ENCODE peak calls at places on chromosomes 11 and 22, in four cellular contexts. S is OCI-LY7, Y is MM.1S, N is HCT116. U is an unnamed sample.

GRCh38 chr11:83610996-83611395 is 324.8 kb upstream of the CCDC90B start:
- DNase-seq in S (no peak), Y (no peak), N (no peak), U (peak; percentile 15)

GRCh38 chr11:22193348-22194051 is 615 bp downstream of the ANO5 start:
- DNase-seq in S (no peak), Y (peak; percentile 28), N (no peak), U (no peak)

GRCh38 chr11:7530013-7530412 is 16.2 kb downstream of the PPFIBP2 start:
- DNase-seq in S (no peak), Y (no peak), N (no peak), U (no peak)

GRCh38 chr22:44020981-44021380 is 3.1 kb upstream of the PARVB start:
- DNase-seq in S (no peak), Y (no peak), N (no peak), U (no peak)

GRCh38 chr11:13955971-13956421 is 6.5 kb upstream of the SPON1 start:
- DNase-seq in S (peak; percentile 80), Y (peak; percentile 73), N (peak; percentile 54), U (no peak)

GRCh38 chr11:83241291-83241946 is 44.7 kb downstream of the CCDC90B start:
- DNase-seq in S (peak; percentile 62), Y (peak; percentile 51), N (peak; percentile 69), U (peak; percentile 68)

GRCh38 chr11:35649984-35650383 is 12.6 kb upstream of the TRIM44 start:
- DNase-seq in S (no peak), Y (no peak), N (no peak), U (peak; percentile 34)

GRCh38 chr22:40635008-40635939 is 1.2 kb downstream of the MRTFA start:
- DNase-seq in S (no peak), Y (no peak), N (no peak), U (no peak)

GRCh38 chr11:21771097-21771496 is 421.8 kb upstream of the ANO5 start:
- DNase-seq in S (no peak), Y (no peak), N (no peak), U (no peak)

GRCh38 chr11:59787816-59788215 is 22.8 kb downstream of the MRPL16 start:
- DNase-seq in S (no peak), Y (no peak), N (no peak), U (no peak)

GRCh38 chr11:118074785-118075184 is 2.1 kb upstream of the TMPRSS4 start:
- DNase-seq in S (no peak), Y (no peak), N (no peak), U (peak; percentile 79)

GRCh38 chr11:118078972-118079411 is 2.1 kb downstream of the TMPRSS4 start:
- DNase-seq in S (no peak), Y (no peak), N (no peak), U (no peak)

GRCh38 chr11:118074091-118074685 is 2.7 kb upstream of the TMPRSS4 start:
- DNase-seq in S (no peak), Y (no peak), N (no peak), U (no peak)

GRCh38 chr11:118079507-118079906 is 2.6 kb downstream of the TMPRSS4 start:
- DNase-seq in S (no peak), Y (no peak), N (no peak), U (no peak)

GRCh38 chr11:118076754-118077281 is at the start of gene TMPRSS4:
- DNase-seq in S (no peak), Y (no peak), N (peak; percentile 61), U (peak; percentile 99)
- TF ChIP-seq CTCF in S (no peak), Y (no peak), N (no peak), U (no peak)

GRCh38 chr11:132898021-132898420 is 634.3 kb downstream of the OPCML start:
- DNase-seq in S (no peak), Y (no peak), N (no peak), U (no peak)
- H3K9me2 ChIP-seq in S (no peaks in the 10 kb centered on the region), Y (no peaks in the 10 kb centered on the region), N (no peaks in the 10 kb centered on the region), U (no peaks in the 10 kb centered on the region)

GRCh38 chr11:119709171-119709570 is 19.8 kb downstream of the NECTIN1 start:
- DNase-seq in S (no peak), Y (no peak), N (no peak), U (no peak)

GRCh38 chr11:119709638-119710346 is 19.2 kb downstream of the NECTIN1 start:
- DNase-seq in S (peak; percentile 13), Y (peak; percentile 48), N (no peak), U (no peak)

GRCh38 chr11:119712006-119712405 is 17.0 kb downstream of the NECTIN1 start:
- DNase-seq in S (no peak), Y (no peak), N (no peak), U (no peak)

GRCh38 chr11:119711476-119711875 is 17.5 kb downstream of the NECTIN1 start:
- DNase-seq in S (no peak), Y (no peak), N (no peak), U (no peak)

GRCh38 chr11:119710417-119710816 is 18.6 kb downstream of the NECTIN1 start:
- DNase-seq in S (no peak), Y (no peak), N (no peak), U (no peak)
- H4K20me1 ChIP-seq in S (no peaks in the 10 kb centered on the region), Y (peaks cover 8% of the 10 kb centered on the region), N (no peaks in the 10 kb centered on the region), U (peaks cover 7% of the 10 kb centered on the region)

DNA sequence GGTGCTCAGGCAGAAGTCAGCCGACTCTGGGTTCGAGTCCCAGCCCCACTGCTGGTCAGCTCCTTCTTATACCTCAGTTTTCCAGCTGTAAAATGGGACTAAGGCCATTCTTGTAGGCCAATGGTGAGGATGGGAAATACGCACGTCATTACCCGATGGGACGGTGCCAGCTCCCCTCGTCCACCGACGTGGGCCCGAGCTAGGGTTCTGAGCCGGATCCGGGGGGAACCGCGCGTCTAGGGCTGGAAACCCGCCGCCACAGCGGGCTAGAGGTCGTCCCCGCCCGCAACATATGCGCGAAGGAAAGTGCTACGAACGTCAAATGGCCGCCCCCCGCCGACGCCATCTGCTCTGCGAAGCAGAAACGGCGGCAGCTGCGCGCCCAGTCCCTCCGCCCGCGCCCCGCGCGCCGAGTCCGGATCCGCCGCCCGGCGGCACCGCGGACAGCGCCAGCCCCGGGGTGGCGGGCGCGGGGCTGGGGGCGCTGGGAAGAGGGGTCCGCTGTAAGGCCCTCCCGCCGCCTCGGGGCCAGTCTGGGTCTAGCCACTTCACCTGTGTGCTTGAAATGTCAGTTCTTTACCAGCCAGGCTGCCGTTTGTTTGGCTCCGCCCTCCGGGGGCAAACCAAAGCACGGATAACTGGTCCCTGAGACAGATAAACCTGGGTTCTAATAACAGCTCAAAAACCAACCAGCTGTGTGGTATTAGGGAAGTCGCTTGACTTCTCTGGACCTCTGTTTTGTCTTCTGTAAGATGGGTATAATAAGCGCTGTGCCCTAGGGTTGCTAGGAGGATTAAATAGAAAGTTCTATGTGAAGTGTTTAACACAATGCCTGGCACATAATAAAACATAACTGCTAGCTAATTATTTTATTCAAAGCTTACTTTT is 103.5 kb upstream of the RCN1 start:
- DNase-seq in S (no peak), Y (no peak), N (no peak), U (no peak)
- TF ChIP-seq CTCF in S (no peak), Y (no peak), N (no peak), U (no peak)

DNA sequence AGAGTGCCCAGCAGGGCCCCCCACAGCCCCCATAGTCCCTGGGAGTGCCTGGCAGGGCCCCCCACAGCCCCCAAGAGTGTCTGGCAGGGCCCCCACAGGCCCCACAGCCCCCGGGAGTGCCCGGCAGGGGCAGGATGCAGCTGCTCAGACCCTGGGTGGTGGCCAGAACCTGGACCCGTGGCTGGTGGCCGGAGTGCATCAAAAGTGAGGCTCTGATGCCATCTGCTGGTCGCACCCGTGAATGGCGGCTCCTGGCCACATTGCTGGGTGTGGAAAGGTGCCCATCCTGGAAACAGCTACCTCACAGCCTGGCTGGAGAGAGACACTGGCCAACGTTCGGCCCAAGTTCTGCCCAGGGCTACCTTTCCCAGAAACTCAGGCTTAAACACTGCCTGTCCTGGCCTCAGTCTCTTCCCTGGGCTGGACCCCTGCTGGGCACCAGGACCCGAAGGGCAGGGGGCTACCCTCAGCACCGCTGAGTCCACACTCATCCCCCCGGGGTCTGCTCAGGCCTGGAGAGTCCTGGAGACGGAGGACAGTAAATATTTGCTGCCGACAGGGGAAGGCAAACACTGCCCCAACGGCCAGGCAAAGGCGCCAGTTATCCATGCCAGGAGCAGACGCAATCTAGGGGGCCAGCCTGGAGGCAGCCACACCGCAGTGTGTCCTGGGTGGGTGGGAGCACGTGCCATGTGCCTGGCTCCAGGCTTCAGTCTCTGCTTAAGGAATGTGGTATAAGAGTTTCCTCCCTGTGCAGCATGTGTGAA is 4.4 kb downstream of the INS start:
- DNase-seq in S (peak; percentile 46), Y (peak; percentile 39), N (no peak), U (peak; percentile 76)
- H3K9me2 ChIP-seq in S (no peaks in the 10 kb centered on the region), Y (no peaks in the 10 kb centered on the region), N (no peaks in the 10 kb centered on the region), U (no peaks in the 10 kb centered on the region)

DNA sequence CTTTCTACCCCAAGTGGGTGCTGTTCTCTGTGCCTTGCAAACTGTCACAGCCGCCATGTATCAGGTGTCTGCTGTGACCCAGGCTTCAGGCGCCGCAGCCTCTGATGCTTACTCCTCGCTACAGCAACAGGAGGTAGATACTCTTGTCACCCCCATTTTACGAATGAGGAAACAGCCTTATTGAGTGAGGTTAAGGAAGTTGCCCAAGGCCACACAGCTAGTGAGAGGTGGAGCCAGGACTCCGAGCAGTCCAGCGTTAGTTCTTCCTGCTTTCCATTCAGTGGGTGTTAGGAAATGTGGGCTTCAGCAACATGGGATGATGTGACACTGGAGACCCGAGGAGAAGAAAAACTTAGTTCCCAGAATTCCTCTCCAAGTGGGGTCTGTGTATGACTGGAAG is 14.3 kb downstream of the RNF215 start:
- DNase-seq in S (no peak), Y (no peak), N (no peak), U (no peak)
- H4K20me1 ChIP-seq in S (no peaks in the 10 kb centered on the region), Y (no peaks in the 10 kb centered on the region), N (no peaks in the 10 kb centered on the region), U (peaks cover 5% of the 10 kb centered on the region)